ENCODE peak calls at places on chromosomes 13 and 19, in five cellular contexts. One of them, this sample, is unnamed.

GRCh38 chr13:43239441-43239840 is 216.1 kb downstream of the DNAJC15 start:
- DNase-seq in AG09309: no peak
- DNase-seq in globus pallidus: no peak
- DNase-seq in cardiac fibroblast: no peak
- DNase-seq in CMK: no peak
- DNase-seq in this sample: no peak

GRCh38 chr19:13825489-13826475 is 30.5 kb downstream of the ZSWIM4 start:
- DNase-seq in cardiac fibroblast: no peak
- DNase-seq in globus pallidus: no peak
- DNase-seq in CMK: no peak
- DNase-seq in AG09309: no peak
- DNase-seq in this sample: no peak

GRCh38 chr13:40922437-40923040 is 96.6 kb downstream of the ELF1 start:
- DNase-seq in AG09309: no peak
- DNase-seq in globus pallidus: no peak
- DNase-seq in CMK: no peak
- DNase-seq in cardiac fibroblast: no peak
- DNase-seq in this sample: no peak

GRCh38 chr13:78241278-78241919 is 322.8 kb upstream of the EDNRB start:
- DNase-seq in CMK: no peak
- DNase-seq in AG09309: no peak
- DNase-seq in cardiac fibroblast: peak
- DNase-seq in globus pallidus: peak
- DNase-seq in this sample: no peak

GRCh38 chr13:75217949-75218348 is 264.0 kb downstream of the TBC1D4 start:
- DNase-seq in cardiac fibroblast: peak
- DNase-seq in globus pallidus: no peak
- DNase-seq in CMK: no peak
- DNase-seq in AG09309: peak
- DNase-seq in this sample: no peak

GRCh38 chr19:41997851-41998229 is 3.8 kb upstream of the ATP1A3 start:
- DNase-seq in globus pallidus: no peak
- DNase-seq in AG09309: no peak
- DNase-seq in cardiac fibroblast: no peak
- DNase-seq in CMK: no peak
- DNase-seq in this sample: no peak

GRCh38 chr19:17749912-17750317 is 1.4 kb upstream of the FCHO1 start:
- DNase-seq in cardiac fibroblast: peak
- DNase-seq in AG09309: no peak
- DNase-seq in CMK: no peak
- DNase-seq in globus pallidus: no peak
- DNase-seq in this sample: no peak

GRCh38 chr19:32809254-32809653 is 60.3 kb downstream of the SLC7A9 start:
- DNase-seq in AG09309: no peak
- DNase-seq in globus pallidus: no peak
- DNase-seq in cardiac fibroblast: no peak
- DNase-seq in CMK: no peak
- DNase-seq in this sample: no peak

GRCh38 chr13:26324867-26325266 is 70.9 kb downstream of the CDK8 start:
- DNase-seq in globus pallidus: no peak
- DNase-seq in cardiac fibroblast: no peak
- DNase-seq in CMK: no peak
- DNase-seq in AG09309: no peak
- DNase-seq in this sample: no peak

GRCh38 chr13:27835799-27836198 is 43.5 kb downstream of the GSX1 start:
- DNase-seq in CMK: no peak
- DNase-seq in cardiac fibroblast: no peak
- DNase-seq in globus pallidus: no peak
- DNase-seq in AG09309: no peak
- DNase-seq in this sample: no peak

GRCh38 chr19:47100290-47100689 is 13.3 kb downstream of the ZC3H4 start:
- DNase-seq in CMK: no peak
- DNase-seq in cardiac fibroblast: no peak
- DNase-seq in AG09309: no peak
- DNase-seq in globus pallidus: no peak
- DNase-seq in this sample: no peak

GRCh38 chr19:34504273-34504808 is 22.8 kb downstream of the WTIP start:
- DNase-seq in AG09309: no peak
- DNase-seq in cardiac fibroblast: no peak
- DNase-seq in globus pallidus: no peak
- DNase-seq in CMK: no peak
- DNase-seq in this sample: no peak

GRCh38 chr13:20553309-20553708 is 13.6 kb upstream of the IFT88 start:
- DNase-seq in globus pallidus: peak
- DNase-seq in AG09309: no peak
- DNase-seq in CMK: no peak
- DNase-seq in cardiac fibroblast: peak
- DNase-seq in this sample: no peak

GRCh38 chr19:3743486-3743885 is 18.0 kb downstream of the APBA3 start:
- DNase-seq in AG09309: no peak
- DNase-seq in CMK: no peak
- DNase-seq in globus pallidus: no peak
- DNase-seq in cardiac fibroblast: no peak
- DNase-seq in this sample: no peak

GRCh38 chr13:59677966-59678814 is 485.5 kb downstream of the DIAPH3 start:
- DNase-seq in AG09309: peak
- DNase-seq in globus pallidus: peak
- DNase-seq in cardiac fibroblast: peak
- DNase-seq in CMK: peak
- DNase-seq in this sample: no peak

GRCh38 chr19:5038631-5039271 is 69.8 kb downstream of the KDM4B start:
- DNase-seq in CMK: no peak
- DNase-seq in cardiac fibroblast: peak
- DNase-seq in globus pallidus: no peak
- DNase-seq in AG09309: no peak
- DNase-seq in this sample: no peak

GRCh38 chr19:19280561-19280960 is 7.5 kb upstream of the TM6SF2 start:
- DNase-seq in CMK: no peak
- DNase-seq in globus pallidus: peak
- DNase-seq in AG09309: peak
- DNase-seq in cardiac fibroblast: peak
- DNase-seq in this sample: no peak

GRCh38 chr13:31885994-31886393 is 145.6 kb upstream of the FRY start:
- DNase-seq in AG09309: no peak
- DNase-seq in cardiac fibroblast: no peak
- DNase-seq in globus pallidus: no peak
- DNase-seq in CMK: no peak
- DNase-seq in this sample: no peak

GRCh38 chr13:105442941-105443340 is 1092.5 kb downstream of the EFNB2 start:
- DNase-seq in globus pallidus: no peak
- DNase-seq in CMK: no peak
- DNase-seq in AG09309: peak
- DNase-seq in cardiac fibroblast: peak
- DNase-seq in this sample: no peak

GRCh38 chr19:31154021-31154420 is 195.2 kb downstream of the TSHZ3 start:
- DNase-seq in globus pallidus: no peak
- DNase-seq in AG09309: no peak
- DNase-seq in CMK: no peak
- DNase-seq in cardiac fibroblast: no peak
- DNase-seq in this sample: no peak

GRCh38 chr13:100130092-100130491 is 41.2 kb downstream of the PCCA start:
- DNase-seq in CMK: no peak
- DNase-seq in AG09309: no peak
- DNase-seq in globus pallidus: peak
- DNase-seq in cardiac fibroblast: peak
- DNase-seq in this sample: no peak

GRCh38 chr13:97880298-97880675 is 73.2 kb upstream of the IPO5 start:
- DNase-seq in CMK: no peak
- DNase-seq in cardiac fibroblast: no peak
- DNase-seq in globus pallidus: no peak
- DNase-seq in AG09309: peak
- DNase-seq in this sample: no peak

GRCh38 chr19:13795595-13796300 is 505 bp downstream of the ZSWIM4 start:
- DNase-seq in cardiac fibroblast: no peak
- DNase-seq in AG09309: no peak
- DNase-seq in globus pallidus: no peak
- DNase-seq in CMK: no peak
- DNase-seq in this sample: no peak

GRCh38 chr13:76965759-76966421 is 17.6 kb downstream of the ACOD1 start:
- DNase-seq in globus pallidus: peak
- DNase-seq in cardiac fibroblast: peak
- DNase-seq in AG09309: peak
- DNase-seq in CMK: no peak
- DNase-seq in this sample: no peak

GRCh38 chr19:6963937-6964336 is 57.3 kb downstream of the MBD3L2B start:
- DNase-seq in CMK: no peak
- DNase-seq in AG09309: no peak
- DNase-seq in globus pallidus: no peak
- DNase-seq in cardiac fibroblast: no peak
- DNase-seq in this sample: peak

GRCh38 chr13:41458187-41458938 is 1.0 kb downstream of the RGCC start:
- DNase-seq in AG09309: no peak
- DNase-seq in globus pallidus: no peak
- DNase-seq in CMK: no peak
- DNase-seq in cardiac fibroblast: no peak
- DNase-seq in this sample: peak

GRCh38 chr19:2058570-2059421 is 7.8 kb upstream of the MKNK2 start:
- DNase-seq in cardiac fibroblast: no peak
- DNase-seq in globus pallidus: no peak
- DNase-seq in AG09309: no peak
- DNase-seq in CMK: no peak
- DNase-seq in this sample: no peak

This sample was measured in stimulated activated CD4-positive, alpha-beta T cell treated with anti-CD3 and anti-CD28 coated beads, Interleukin-15, amount 100 ng/mL, for 1 hour.